ENCODE peak calls at places on chromosomes 2 and 18, in five cellular contexts. N is IMR-90, A is H1, I is mesendoderm, U is mesenchymal stem cell. W is an unnamed sample.

GRCh38 chr2:98432145-98432544 is 12.5 kb upstream of the INPP4A start:
- DNase-seq in N (no peak), A (no peak), I (no peak), U (no peak), W (no peak)

GRCh38 chr18:9153281-9153680 is 16.7 kb downstream of the ANKRD12 start:
- DNase-seq in N (no peak), A (no peak), I (no peak), U (no peak), W (no peak)

GRCh38 chr2:198314559-198315153 is 510.3 kb downstream of the PLCL1 start:
- DNase-seq in N (peak; percentile 65), A (no peak), I (peak; percentile 74), U (peak; percentile 71), W (peak; percentile 50)

GRCh38 chr2:13433954-13434353 is 717.2 kb downstream of the TRIB2 start:
- DNase-seq in N (no peak), A (no peak), I (no peak), U (no peak), W (no peak)

GRCh38 chr2:29644949-29645348 is 276.4 kb downstream of the ALK start:
- DNase-seq in N (no peak), A (no peak), I (no peak), U (no peak), W (no peak)

GRCh38 chr18:79797518-79798345 is at the start of gene KCNG2:
- DNase-seq in N (no peak), A (no peak), I (peak; percentile 49), U (no peak), W (peak; percentile 55)

GRCh38 chr2:106789185-106789584 is 96.8 kb downstream of the ST6GAL2 start:
- DNase-seq in N (no peak), A (no peak), I (peak; percentile 42), U (no peak), W (no peak)

GRCh38 chr2:131094655-131095281 is 1.5 kb upstream of the FAM168B start:
- DNase-seq in N (peak; percentile 7), A (no peak), I (no peak), U (no peak), W (no peak)

GRCh38 chr2:238450440-238450861 is 23.7 kb downstream of the ASB1 start:
- DNase-seq in N (no peak), A (no peak), I (no peak), U (no peak), W (no peak)

GRCh38 chr2:128441341-128442052 is 122.8 kb upstream of the HS6ST1 start:
- DNase-seq in N (no peak), A (no peak), I (no peak), U (no peak), W (no peak)

GRCh38 chr2:83017366-83018090 is 1441.6 kb downstream of the SUCLG1 start:
- DNase-seq in N (no peak), A (no peak), I (no peak), U (no peak), W (no peak)

GRCh38 chr2:240576436-240577205 is 8.3 kb downstream of the RNPEPL1 start:
- DNase-seq in N (no peak), A (no peak), I (no peak), U (no peak), W (no peak)

GRCh38 chr2:108632332-108632712 is 87.0 kb upstream of the RANBP2 start:
- DNase-seq in N (no peak), A (no peak), I (no peak), U (no peak), W (no peak)

GRCh38 chr2:217947341-217948316 is 55.2 kb downstream of the TNS1 start:
- DNase-seq in N (no peak), A (peak; percentile 49), I (peak; percentile 85), U (no peak), W (no peak)

GRCh38 chr2:142724713-142725349 is 152.6 kb upstream of the KYNU start:
- DNase-seq in N (no peak), A (no peak), I (no peak), U (no peak), W (no peak)

GRCh38 chr18:39523281-39523680 is 1957.7 kb upstream of the CELF4 start:
- DNase-seq in N (peak; percentile 57), A (no peak), I (peak; percentile 43), U (peak; percentile 54), W (no peak)

GRCh38 chr2:207311316-207312005 is 145.7 kb upstream of the KLF7 start:
- DNase-seq in N (peak; percentile 100), A (no peak), I (peak; percentile 74), U (peak; percentile 100), W (no peak)

GRCh38 chr2:48824116-48824515 is 68.6 kb upstream of the LHCGR start:
- DNase-seq in N (no peak), A (no peak), I (peak; percentile 53), U (no peak), W (no peak)

GRCh38 chr2:169584005-169584877 is at the start of gene PPIG:
- DNase-seq in N (peak; percentile 91), A (peak; percentile 56), I (peak; percentile 96), U (peak; percentile 94), W (peak; percentile 72)

GRCh38 chr2:162073776-162074578 is at the start of gene DPP4:
- DNase-seq in N (peak; percentile 22), A (no peak), I (peak; percentile 78), U (peak; percentile 42), W (peak; percentile 54)

GRCh38 chr2:182365855-182366254 is 61.0 kb downstream of the PDE1A start:
- DNase-seq in N (no peak), A (no peak), I (no peak), U (no peak), W (no peak)

GRCh38 chr2:71668326-71669057 is 215.1 kb downstream of the DYSF start:
- DNase-seq in N (no peak), A (no peak), I (no peak), U (no peak), W (no peak)
- H3K36me3 ChIP-seq in N (no peaks in the 10 kb centered on the region), A (no peaks in the 10 kb centered on the region), I (no peaks in the 10 kb centered on the region), U (no peaks in the 10 kb centered on the region), W (no peaks in the 10 kb centered on the region)

GRCh38 chr2:54618646-54619565 is 104.6 kb upstream of the EML6 start:
- DNase-seq in N (no peak), A (no peak), I (no peak), U (peak; percentile 58), W (no peak)
- H3K23ac ChIP-seq in N (peak overlapping the region; percentile 35), A (no peak overlapping the region), I (no peak overlapping the region), U (no peak overlapping the region), W (no peak overlapping the region)

GRCh38 chr2:73995810-73996209 is 11.1 kb downstream of the TET3 start:
- DNase-seq in N (no peak), A (no peak), I (no peak), U (no peak), W (no peak)
- H3K4ac ChIP-seq in N (no peak overlapping the region), A (no peak overlapping the region), I (no peak overlapping the region), U (no peak overlapping the region), W (no peak overlapping the region)

GRCh38 chr2:135561925-135562324 is 30.6 kb downstream of the R3HDM1 start:
- DNase-seq in N (no peak), A (no peak), I (no peak), U (no peak), W (no peak)

DNA sequence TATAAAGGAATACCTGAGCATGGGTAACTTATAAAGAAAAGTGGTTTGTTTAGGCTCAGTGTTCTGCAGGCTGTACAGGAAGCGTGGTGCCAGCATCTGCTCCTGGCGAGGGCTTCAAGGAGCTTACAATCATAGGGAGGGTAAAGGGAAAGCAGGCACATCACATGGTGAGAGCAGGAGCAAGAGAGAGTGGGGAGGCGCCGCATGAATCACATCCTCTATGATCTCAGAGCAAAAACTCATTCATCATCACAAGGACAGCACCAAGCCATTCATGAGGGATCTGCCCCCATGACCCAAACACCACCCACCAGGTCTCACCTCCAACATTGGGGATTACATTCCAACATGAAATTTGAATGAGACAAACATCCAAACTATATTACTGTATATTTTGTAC is 32.5 kb downstream of the R3HDM1 start:
- DNase-seq in N (peak; percentile 54), A (no peak), I (peak; percentile 25), U (no peak), W (no peak)
- H3K36me3 ChIP-seq in N (no peaks in the 10 kb centered on the region), A (no peaks in the 10 kb centered on the region), I (no peaks in the 10 kb centered on the region), U (peaks cover 8% of the 10 kb centered on the region), W (peaks cover 9% of the 10 kb centered on the region)

DNA sequence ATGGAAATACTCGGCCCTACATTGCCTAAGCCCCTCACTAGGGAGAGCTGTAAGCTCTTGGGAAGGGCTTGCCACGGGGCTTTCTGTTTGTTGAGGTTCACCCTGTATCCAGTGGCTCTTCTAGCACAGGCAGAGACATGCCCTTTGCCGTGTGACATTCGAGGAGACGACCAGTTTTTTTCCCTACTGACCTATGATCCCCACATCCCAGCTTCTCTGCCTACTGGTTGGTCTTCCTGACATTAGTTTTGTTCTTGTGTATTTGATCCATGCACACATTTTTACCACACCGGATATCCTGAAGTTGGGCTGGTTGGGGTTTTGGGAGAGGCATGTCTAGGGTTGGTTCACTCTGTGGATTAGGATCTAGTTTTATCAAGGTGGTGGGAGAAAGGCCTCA is 69.3 kb downstream of the NPAS2 start:
- DNase-seq in N (no peak), A (no peak), I (no peak), U (no peak), W (no peak)
- H3K23ac ChIP-seq in N (no peak overlapping the region), A (no peak overlapping the region), I (no peak overlapping the region), U (no peak overlapping the region), W (no peak overlapping the region)

GRCh38 chr2:234991290-234991689 is 39.5 kb downstream of the SH3BP4 start:
- DNase-seq in N (no peak), A (no peak), I (no peak), U (no peak), W (no peak)
- H3K4ac ChIP-seq in N (peak overlapping the region; percentile 31), A (no peak overlapping the region), I (no peak overlapping the region), U (no peak overlapping the region), W (no peak overlapping the region)

W was measured in neuronal stem cell.